ENCODE peak calls at places on chromosome 12, in ten cellular contexts. V is AG04450, W is mammary epithelial cell, R is aorta, J is left lung, M is HepG2, O is lung, L is tibial artery, H is A673, A is dorsolateral prefrontal cortex. P is an unnamed sample.

GRCh38 chr12:52525661-52526499 is 5.7 kb upstream of the KRT5 start:
- DNase-seq in V (no peak), W (no peak), R (no peak), J (no peak), M (no peak), O (no peak), L (no peak), H (no peak), A (no peak), P (no peak)

GRCh38 chr12:121467638-121468403 is 67.9 kb downstream of the RNF34 start:
- DNase-seq in V (no peak), W (no peak), R (peak; percentile 87), J (peak; percentile 50), M (no peak), O (peak; percentile 41), L (no peak), H (peak; percentile 29), A (peak; percentile 55), P (no peak)

GRCh38 chr12:109753054-109753401 is 39.4 kb downstream of the FAM222A start:
- DNase-seq in V (no peak), W (no peak), R (peak; percentile 34), J (no peak), M (no peak), O (no peak), L (peak; percentile 6), H (no peak), A (peak; percentile 15), P (no peak)

GRCh38 chr12:91618281-91618680 is 435.7 kb upstream of the DCN start:
- DNase-seq in V (no peak), W (peak; percentile 53), R (no peak), J (no peak), M (no peak), O (no peak), L (no peak), H (no peak), A (no peak), P (peak; percentile 6)

GRCh38 chr12:16606936-16607335 is 974 bp upstream of the LMO3 start:
- DNase-seq in V (no peak), W (no peak), R (no peak), J (no peak), M (no peak), O (no peak), L (no peak), H (peak; percentile 54), A (no peak), P (no peak)

GRCh38 chr12:120538281-120539156 is 4.4 kb downstream of the RNF10 start:
- DNase-seq in V (no peak), W (peak; percentile 74), R (peak; percentile 80), J (peak; percentile 60), M (peak; percentile 73), O (peak; percentile 64), L (peak; percentile 57), H (peak; percentile 61), A (no peak), P (peak; percentile 86)

GRCh38 chr12:9648701-9649531 is 20.6 kb upstream of the CLEC2D start:
- DNase-seq in V (no peak), W (no peak), R (no peak), J (no peak), M (no peak), O (no peak), L (no peak), H (no peak), A (no peak), P (no peak)

GRCh38 chr12:41051909-41052308 is 136.2 kb upstream of the PDZRN4 start:
- DNase-seq in V (no peak), W (no peak), R (no peak), J (no peak), M (no peak), O (no peak), L (no peak), H (no peak), A (no peak), P (no peak)

GRCh38 chr12:10584415-10584814 is 29.0 kb downstream of the MAGOHB start:
- DNase-seq in V (no peak), W (no peak), R (no peak), J (no peak), M (no peak), O (no peak), L (no peak), H (no peak), A (no peak), P (no peak)

GRCh38 chr12:118183711-118184110 is 47.8 kb downstream of the PEBP1 start:
- DNase-seq in V (no peak), W (no peak), R (no peak), J (no peak), M (no peak), O (no peak), L (no peak), H (no peak), A (no peak), P (peak; percentile 14)

GRCh38 chr12:31204995-31205582 is 120.9 kb downstream of the SINHCAF start:
- DNase-seq in V (no peak), W (peak; percentile 94), R (no peak), J (no peak), M (no peak), O (no peak), L (no peak), H (no peak), A (no peak), P (no peak)

GRCh38 chr12:88309546-88309945 is 167.4 kb downstream of the TMTC3 start:
- DNase-seq in V (no peak), W (peak; percentile 40), R (no peak), J (no peak), M (no peak), O (no peak), L (no peak), H (no peak), A (no peak), P (no peak)

GRCh38 chr12:120327593-120327992 is at the start of gene PLA2G1B:
- DNase-seq in V (no peak), W (no peak), R (no peak), J (peak; percentile 48), M (peak; percentile 44), O (peak; percentile 64), L (no peak), H (no peak), A (no peak), P (no peak)

GRCh38 chr12:48019639-48020265 is 15.5 kb upstream of the COL2A1 start:
- DNase-seq in V (no peak), W (no peak), R (no peak), J (no peak), M (no peak), O (no peak), L (no peak), H (no peak), A (no peak), P (no peak)
- H3K27me3 ChIP-seq in V (peaks cover 48% of the 10 kb centered on the region), W (no peaks in the 10 kb centered on the region), R (no peaks in the 10 kb centered on the region), J (no peaks in the 10 kb centered on the region), M (no peaks in the 10 kb centered on the region), O (no peaks in the 10 kb centered on the region), L (peaks cover 37% of the 10 kb centered on the region), H (peaks cover 12% of the 10 kb centered on the region), A (peaks cover 59% of the 10 kb centered on the region), P (no peaks in the 10 kb centered on the region)

GRCh38 chr12:94829552-94829951 is 173.9 kb downstream of the NDUFA12 start:
- DNase-seq in V (no peak), W (no peak), R (no peak), J (no peak), M (no peak), O (no peak), L (no peak), H (no peak), A (no peak), P (peak; percentile 78)

GRCh38 chr12:94832780-94833760 is 170.4 kb downstream of the NDUFA12 start:
- DNase-seq in V (no peak), W (no peak), R (no peak), J (no peak), M (no peak), O (no peak), L (no peak), H (peak; percentile 25), A (no peak), P (no peak)

GRCh38 chr12:94832105-94832504 is 171.4 kb downstream of the NDUFA12 start:
- DNase-seq in V (no peak), W (no peak), R (no peak), J (no peak), M (no peak), O (no peak), L (no peak), H (no peak), A (no peak), P (no peak)

GRCh38 chr12:94831081-94831747 is 172.3 kb downstream of the NDUFA12 start:
- DNase-seq in V (no peak), W (no peak), R (no peak), J (no peak), M (no peak), O (no peak), L (no peak), H (no peak), A (no peak), P (no peak)

DNA sequence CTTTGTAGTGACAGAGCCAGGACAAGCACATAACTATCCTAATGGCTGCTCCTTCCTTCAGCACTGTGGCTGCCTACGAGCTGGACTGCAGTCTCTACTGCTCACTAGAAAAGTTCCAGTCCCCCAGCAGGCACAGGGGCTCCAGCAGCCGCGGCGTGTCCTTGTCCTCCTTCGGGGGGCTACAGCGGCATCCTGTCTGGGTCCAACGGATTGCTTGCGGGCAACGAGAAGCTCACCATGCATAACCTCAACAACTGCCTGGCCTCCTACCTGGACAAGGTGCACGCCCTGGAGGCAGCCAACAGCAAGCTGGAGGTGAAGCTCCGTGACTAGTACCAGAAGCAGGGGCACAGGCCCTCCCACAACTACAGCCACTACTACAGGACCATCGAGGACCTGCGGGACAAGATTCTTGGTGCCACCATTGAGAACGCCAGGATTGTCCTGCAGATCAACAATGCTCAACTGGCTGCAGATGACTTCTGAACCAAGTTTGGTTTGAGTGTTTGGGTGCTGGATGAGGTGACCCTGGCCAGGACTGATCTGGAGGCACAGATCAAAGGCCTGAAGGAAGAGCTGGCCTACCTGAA is 169.4 kb downstream of the NDUFA12 start:
- DNase-seq in V (no peak), W (no peak), R (no peak), J (no peak), M (no peak), O (no peak), L (no peak), H (no peak), A (no peak), P (no peak)
- H3K27ac ChIP-seq in V (no peak overlapping the region), W (no peak overlapping the region), R (no peak overlapping the region), J (no peak overlapping the region), M (no peak overlapping the region), O (no peak overlapping the region), L (no peak overlapping the region), H (no peak overlapping the region), A (no peak overlapping the region), P (no peak overlapping the region)

DNA sequence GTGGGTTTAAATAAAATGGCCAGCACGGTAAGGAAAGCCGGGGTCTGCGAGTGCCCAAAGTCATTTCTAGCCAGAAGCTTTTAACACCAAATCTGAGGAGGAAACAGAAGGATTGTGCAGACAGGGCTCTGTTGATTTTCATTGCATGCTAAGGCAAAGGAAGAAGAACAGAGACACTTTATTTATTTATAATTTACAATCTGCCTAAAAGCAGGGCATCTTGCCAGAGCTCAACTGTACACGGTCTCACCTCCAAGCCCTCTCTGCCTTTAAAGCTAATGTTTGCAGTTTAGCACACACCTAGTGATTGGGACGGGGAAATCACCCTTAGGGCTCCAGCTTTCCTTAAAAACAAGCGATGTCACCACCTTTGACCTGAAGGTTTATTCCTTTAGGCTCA is 4.0 kb downstream of the KCNA5 start:
- DNase-seq in V (no peak), W (no peak), R (no peak), J (no peak), M (no peak), O (no peak), L (no peak), H (no peak), A (no peak), P (no peak)
- H3K27me3 ChIP-seq in V (peaks cover 46% of the 10 kb centered on the region), W (peaks cover 22% of the 10 kb centered on the region), R (no peaks in the 10 kb centered on the region), J (peaks cover 23% of the 10 kb centered on the region), M (peaks cover 1% of the 10 kb centered on the region), O (peaks cover 7% of the 10 kb centered on the region), L (no peaks in the 10 kb centered on the region), H (peaks cover 66% of the 10 kb centered on the region), A (peaks cover 26% of the 10 kb centered on the region), P (no peaks in the 10 kb centered on the region)

GRCh38 chr12:663293-663871 is at the start of gene NINJ2:
- DNase-seq in V (no peak), W (no peak), R (no peak), J (no peak), M (no peak), O (no peak), L (no peak), H (no peak), A (peak; percentile 55), P (no peak)
- H3K27ac ChIP-seq in V (no peak within 1 kb of the TSS), W (no peak within 1 kb of the TSS), R (no peak within 1 kb of the TSS), J (peak within 1 kb of the TSS; percentile 76), M (no peak within 1 kb of the TSS), O (no peak within 1 kb of the TSS), L (peak within 1 kb of the TSS; percentile 44), H (no peak within 1 kb of the TSS), A (peak within 1 kb of the TSS; percentile 90), P (no peak within 1 kb of the TSS)

P was measured in small intestine.